ENCODE peak calls at places on chromosomes 2 and 18, in eight cellular contexts. One of them, this sample, is unnamed. For H3K9me3 and H3K27me3, the result is how much of the 10 kb centered on the place peaks cover.

GRCh38 chr2:109470121-109470921 is 143.4 kb downstream of the SEPTIN10 start:
- DNase-seq in WERI-Rb-1: no peak
- DNase-seq in RWPE2: no peak
- DNase-seq in trophoblast cell: peak
- DNase-seq in ovary: no peak
- DNase-seq in HCT116: peak
- DNase-seq in HAP-1: no peak
- DNase-seq in neural progenitor cell: no peak
- DNase-seq in this sample: no peak

GRCh38 chr2:126858436-126858835 is 40.3 kb upstream of the TEX51 start:
- DNase-seq in WERI-Rb-1: no peak
- DNase-seq in RWPE2: no peak
- DNase-seq in trophoblast cell: no peak
- DNase-seq in ovary: no peak
- DNase-seq in HCT116: no peak
- DNase-seq in HAP-1: no peak
- DNase-seq in neural progenitor cell: no peak
- DNase-seq in this sample: no peak

GRCh38 chr18:11178951-11179549 is 29.7 kb upstream of the PIEZO2 start:
- DNase-seq in WERI-Rb-1: no peak
- DNase-seq in RWPE2: no peak
- DNase-seq in trophoblast cell: no peak
- DNase-seq in ovary: peak
- DNase-seq in HCT116: no peak
- DNase-seq in HAP-1: no peak
- DNase-seq in neural progenitor cell: no peak
- DNase-seq in this sample: no peak

GRCh38 chr2:54239427-54239826 is 16.6 kb downstream of the TSPYL6 start:
- DNase-seq in WERI-Rb-1: no peak
- DNase-seq in RWPE2: no peak
- DNase-seq in trophoblast cell: no peak
- DNase-seq in ovary: no peak
- DNase-seq in HCT116: no peak
- DNase-seq in HAP-1: no peak
- DNase-seq in neural progenitor cell: no peak
- DNase-seq in this sample: no peak

GRCh38 chr2:147829106-147829505 is 15.7 kb upstream of the ACVR2A start:
- DNase-seq in WERI-Rb-1: no peak
- DNase-seq in RWPE2: no peak
- DNase-seq in trophoblast cell: no peak
- DNase-seq in ovary: no peak
- DNase-seq in HCT116: peak
- DNase-seq in HAP-1: no peak
- DNase-seq in neural progenitor cell: no peak
- DNase-seq in this sample: no peak

GRCh38 chr2:215410932-215411285 is 25.0 kb downstream of the FN1 start:
- DNase-seq in WERI-Rb-1: no peak
- DNase-seq in RWPE2: no peak
- DNase-seq in trophoblast cell: peak
- DNase-seq in ovary: no peak
- DNase-seq in HCT116: peak
- DNase-seq in HAP-1: no peak
- DNase-seq in neural progenitor cell: no peak
- DNase-seq in this sample: no peak

GRCh38 chr18:77392323-77392722 is 142.7 kb downstream of the GALR1 start:
- DNase-seq in WERI-Rb-1: no peak
- DNase-seq in RWPE2: no peak
- DNase-seq in trophoblast cell: no peak
- DNase-seq in ovary: no peak
- DNase-seq in HCT116: no peak
- DNase-seq in HAP-1: no peak
- DNase-seq in neural progenitor cell: no peak
- DNase-seq in this sample: no peak

GRCh38 chr18:9333441-9334350 is 877 bp upstream of the TWSG1 start:
- DNase-seq in WERI-Rb-1: no peak
- DNase-seq in RWPE2: no peak
- DNase-seq in trophoblast cell: peak
- DNase-seq in ovary: peak
- DNase-seq in HCT116: no peak
- DNase-seq in HAP-1: peak
- DNase-seq in neural progenitor cell: peak
- DNase-seq in this sample: peak

GRCh38 chr2:237687666-237688065 is 60.3 kb downstream of the LRRFIP1 start:
- DNase-seq in WERI-Rb-1: no peak
- DNase-seq in RWPE2: peak
- DNase-seq in trophoblast cell: peak
- DNase-seq in ovary: peak
- DNase-seq in HCT116: no peak
- DNase-seq in HAP-1: no peak
- DNase-seq in neural progenitor cell: no peak
- DNase-seq in this sample: peak

GRCh38 chr2:217746741-217747287 is 256.0 kb downstream of the TNS1 start:
- DNase-seq in WERI-Rb-1: no peak
- DNase-seq in RWPE2: no peak
- DNase-seq in trophoblast cell: no peak
- DNase-seq in ovary: no peak
- DNase-seq in HCT116: no peak
- DNase-seq in HAP-1: no peak
- DNase-seq in neural progenitor cell: no peak
- DNase-seq in this sample: no peak

GRCh38 chr18:49745051-49746014 is 68.0 kb downstream of the ACAA2 start:
- DNase-seq in WERI-Rb-1: no peak
- DNase-seq in RWPE2: no peak
- DNase-seq in trophoblast cell: no peak
- DNase-seq in ovary: no peak
- DNase-seq in HCT116: no peak
- DNase-seq in HAP-1: no peak
- DNase-seq in neural progenitor cell: no peak
- DNase-seq in this sample: no peak

GRCh38 chr2:119249311-119249710 is 25.7 kb downstream of the STEAP3 start:
- DNase-seq in WERI-Rb-1: no peak
- DNase-seq in RWPE2: no peak
- DNase-seq in trophoblast cell: no peak
- DNase-seq in ovary: no peak
- DNase-seq in HCT116: no peak
- DNase-seq in HAP-1: no peak
- DNase-seq in neural progenitor cell: no peak
- DNase-seq in this sample: no peak

GRCh38 chr2:218186876-218187649 is 20.3 kb upstream of the CXCR1 start:
- DNase-seq in WERI-Rb-1: no peak
- DNase-seq in RWPE2: no peak
- DNase-seq in trophoblast cell: peak
- DNase-seq in ovary: no peak
- DNase-seq in HCT116: no peak
- DNase-seq in HAP-1: no peak
- DNase-seq in neural progenitor cell: no peak
- DNase-seq in this sample: no peak

GRCh38 chr18:50817898-50818250 is 1.9 kb downstream of the MRO start:
- DNase-seq in WERI-Rb-1: no peak
- DNase-seq in RWPE2: no peak
- DNase-seq in trophoblast cell: no peak
- DNase-seq in ovary: peak
- DNase-seq in HCT116: no peak
- DNase-seq in HAP-1: no peak
- DNase-seq in neural progenitor cell: no peak
- DNase-seq in this sample: no peak

GRCh38 chr2:55842009-55842408 is 81.6 kb downstream of the EFEMP1 start:
- DNase-seq in WERI-Rb-1: no peak
- DNase-seq in RWPE2: no peak
- DNase-seq in trophoblast cell: peak
- DNase-seq in ovary: no peak
- DNase-seq in HCT116: no peak
- DNase-seq in HAP-1: no peak
- DNase-seq in neural progenitor cell: no peak
- DNase-seq in this sample: no peak

GRCh38 chr2:109005686-109006204 is 16.7 kb upstream of the EDAR start:
- DNase-seq in WERI-Rb-1: no peak
- DNase-seq in RWPE2: no peak
- DNase-seq in trophoblast cell: no peak
- DNase-seq in ovary: no peak
- DNase-seq in HCT116: no peak
- DNase-seq in HAP-1: no peak
- DNase-seq in neural progenitor cell: no peak
- DNase-seq in this sample: no peak

GRCh38 chr18:45657357-45658335 is 42.4 kb downstream of the SLC14A2 start:
- DNase-seq in WERI-Rb-1: no peak
- DNase-seq in RWPE2: no peak
- DNase-seq in trophoblast cell: no peak
- DNase-seq in ovary: no peak
- DNase-seq in HCT116: no peak
- DNase-seq in HAP-1: no peak
- DNase-seq in neural progenitor cell: no peak
- DNase-seq in this sample: no peak

GRCh38 chr2:168518555-168519066 is 62.5 kb downstream of the CERS6 start:
- DNase-seq in WERI-Rb-1: no peak
- DNase-seq in RWPE2: no peak
- DNase-seq in trophoblast cell: no peak
- DNase-seq in ovary: no peak
- DNase-seq in HCT116: no peak
- DNase-seq in HAP-1: no peak
- DNase-seq in neural progenitor cell: peak
- DNase-seq in this sample: no peak

GRCh38 chr2:127104881-127105655 is 1.9 kb downstream of the BIN1 start:
- DNase-seq in WERI-Rb-1: peak
- DNase-seq in RWPE2: peak
- DNase-seq in trophoblast cell: no peak
- DNase-seq in ovary: no peak
- DNase-seq in HCT116: no peak
- DNase-seq in HAP-1: no peak
- DNase-seq in neural progenitor cell: peak
- DNase-seq in this sample: no peak

GRCh38 chr2:42060718-42061619 is 13.1 kb downstream of the PKDCC start:
- DNase-seq in WERI-Rb-1: peak
- DNase-seq in RWPE2: no peak
- DNase-seq in trophoblast cell: peak
- DNase-seq in ovary: peak
- DNase-seq in HCT116: no peak
- DNase-seq in HAP-1: peak
- DNase-seq in neural progenitor cell: peak
- DNase-seq in this sample: no peak

GRCh38 chr2:101533611-101534601 is 59.0 kb upstream of the RFX8 start:
- DNase-seq in WERI-Rb-1: no peak
- DNase-seq in RWPE2: no peak
- DNase-seq in trophoblast cell: peak
- DNase-seq in ovary: no peak
- DNase-seq in HCT116: no peak
- DNase-seq in HAP-1: peak
- DNase-seq in neural progenitor cell: peak
- DNase-seq in this sample: no peak

GRCh38 chr2:172430027-172430426 is 2.6 kb downstream of the ITGA6 start:
- DNase-seq in WERI-Rb-1: no peak
- DNase-seq in RWPE2: no peak
- DNase-seq in trophoblast cell: no peak
- DNase-seq in ovary: no peak
- DNase-seq in HCT116: no peak
- DNase-seq in HAP-1: no peak
- DNase-seq in neural progenitor cell: no peak
- DNase-seq in this sample: no peak
- H3K4me3 ChIP-seq in WERI-Rb-1: no peak
- H3K4me3 ChIP-seq in RWPE2: peak
- H3K4me3 ChIP-seq in trophoblast cell: no peak
- H3K4me3 ChIP-seq in ovary: peak
- H3K4me3 ChIP-seq in HCT116: peak
- H3K4me3 ChIP-seq in HAP-1: no peak
- H3K4me3 ChIP-seq in neural progenitor cell: peak
- H3K4me3 ChIP-seq in this sample: peak

DNA sequence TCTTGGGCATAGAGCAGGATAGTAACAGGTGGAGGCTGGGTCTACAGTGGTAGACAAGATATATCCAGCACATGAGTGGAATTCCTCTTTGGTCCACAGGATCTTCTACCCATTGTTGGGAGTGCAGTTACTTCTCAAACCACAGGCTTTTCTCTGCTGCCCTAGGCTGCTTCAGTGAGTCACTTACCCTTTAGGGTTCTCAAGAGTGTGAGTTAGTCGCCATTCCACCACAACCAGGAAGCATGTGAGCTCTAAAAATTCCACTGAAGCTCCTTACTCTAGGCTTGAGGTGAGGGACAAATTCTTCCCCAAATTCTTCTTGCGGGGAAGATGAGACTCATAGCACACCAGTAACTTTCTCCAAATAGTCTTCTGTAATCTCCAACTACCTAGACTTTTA is 189.4 kb downstream of the PLCL1 start:
- DNase-seq in WERI-Rb-1: no peak
- DNase-seq in RWPE2: no peak
- DNase-seq in trophoblast cell: no peak
- DNase-seq in ovary: no peak
- DNase-seq in HCT116: no peak
- DNase-seq in HAP-1: no peak
- DNase-seq in neural progenitor cell: no peak
- DNase-seq in this sample: no peak
- H3K9me3 ChIP-seq in WERI-Rb-1: under half
- H3K9me3 ChIP-seq in RWPE2: under half
- H3K9me3 ChIP-seq in trophoblast cell: under half
- H3K9me3 ChIP-seq in ovary: under half
- H3K9me3 ChIP-seq in HCT116: under half
- H3K9me3 ChIP-seq in HAP-1: under half
- H3K9me3 ChIP-seq in neural progenitor cell: under half
- H3K9me3 ChIP-seq in this sample: under half

GRCh38 chr2:231029563-231029962 is 7.8 kb upstream of the C2orf72 start:
- DNase-seq in WERI-Rb-1: no peak
- DNase-seq in RWPE2: no peak
- DNase-seq in trophoblast cell: no peak
- DNase-seq in ovary: no peak
- DNase-seq in HCT116: no peak
- DNase-seq in HAP-1: no peak
- DNase-seq in neural progenitor cell: no peak
- DNase-seq in this sample: no peak
- H3K27me3 ChIP-seq in WERI-Rb-1: under half
- H3K27me3 ChIP-seq in RWPE2: under half
- H3K27me3 ChIP-seq in trophoblast cell: under half
- H3K27me3 ChIP-seq in ovary: under half
- H3K27me3 ChIP-seq in HCT116: under half
- H3K27me3 ChIP-seq in HAP-1: under half
- H3K27me3 ChIP-seq in neural progenitor cell: under half
- H3K27me3 ChIP-seq in this sample: under half

GRCh38 chr2:62200291-62200841 is 4.5 kb downstream of the B3GNT2 start:
- DNase-seq in WERI-Rb-1: no peak
- DNase-seq in RWPE2: no peak
- DNase-seq in trophoblast cell: peak
- DNase-seq in ovary: no peak
- DNase-seq in HCT116: no peak
- DNase-seq in HAP-1: no peak
- DNase-seq in neural progenitor cell: no peak
- DNase-seq in this sample: no peak
- H3K4me3 ChIP-seq in WERI-Rb-1: no peak
- H3K4me3 ChIP-seq in RWPE2: no peak
- H3K4me3 ChIP-seq in trophoblast cell: no peak
- H3K4me3 ChIP-seq in ovary: no peak
- H3K4me3 ChIP-seq in HCT116: no peak
- H3K4me3 ChIP-seq in HAP-1: no peak
- H3K4me3 ChIP-seq in neural progenitor cell: no peak
- H3K4me3 ChIP-seq in this sample: no peak

This sample was measured in esophagus squamous epithelium.